ENCODE peak calls at places on chromosome 2, in ten cellular contexts. G is IMR-90, M is transverse colon, H is ovary, V is stomach, T is body of pancreas, W is A549, U is tibial nerve, A is esophagus squamous epithelium, L is K562. Q is an unnamed sample.

GRCh38 chr2:150126839-150127238 is 360.6 kb downstream of the RND3 start:
- DNase-seq in G (no peak), M (no peak), H (no peak), V (no peak), T (no peak), W (no peak), U (no peak), A (no peak), L (no peak), Q (no peak)

GRCh38 chr2:43251171-43251731 is 24.8 kb upstream of the ZFP36L2 start:
- DNase-seq in G (peak; percentile 86), M (no peak), H (no peak), V (no peak), T (no peak), W (no peak), U (no peak), A (no peak), L (no peak), Q (no peak)

GRCh38 chr2:205175831-205176230 is 506.5 kb upstream of the NRP2 start:
- DNase-seq in G (no peak), M (no peak), H (no peak), V (no peak), T (peak; percentile 44), W (no peak), U (no peak), A (no peak), L (no peak), Q (no peak)

GRCh38 chr2:45237850-45238542 is 228.7 kb upstream of the SIX2 start:
- DNase-seq in G (peak; percentile 95), M (no peak), H (no peak), V (no peak), T (no peak), W (peak; percentile 84), U (no peak), A (no peak), L (peak; percentile 11), Q (peak; percentile 84)

GRCh38 chr2:46569766-46570165 is 90.4 kb downstream of the TMEM247 start:
- DNase-seq in G (no peak), M (no peak), H (no peak), V (no peak), T (no peak), W (no peak), U (no peak), A (no peak), L (no peak), Q (no peak)

GRCh38 chr2:12416600-12416999 is 300.1 kb upstream of the TRIB2 start:
- DNase-seq in G (peak; percentile 48), M (peak; percentile 19), H (peak; percentile 82), V (peak; percentile 59), T (peak; percentile 77), W (peak; percentile 16), U (peak; percentile 26), A (no peak), L (peak; percentile 78), Q (no peak)

GRCh38 chr2:24930768-24931167 is 10.7 kb upstream of the ADCY3 start:
- DNase-seq in G (peak; percentile 46), M (no peak), H (no peak), V (peak; percentile 17), T (no peak), W (no peak), U (no peak), A (no peak), L (no peak), Q (peak; percentile 60)

GRCh38 chr2:51103205-51103604 is 71.3 kb upstream of the NRXN1 start:
- DNase-seq in G (peak; percentile 86), M (peak; percentile 7), H (no peak), V (no peak), T (no peak), W (no peak), U (no peak), A (no peak), L (no peak), Q (peak; percentile 47)

GRCh38 chr2:232476791-232477190 is 10.8 kb downstream of the ECEL1 start:
- DNase-seq in G (no peak), M (no peak), H (no peak), V (no peak), T (peak; percentile 1), W (no peak), U (no peak), A (no peak), L (no peak), Q (no peak)

GRCh38 chr2:127776122-127776780 is 34.7 kb downstream of the WDR33 start:
- DNase-seq in G (peak; percentile 12), M (no peak), H (no peak), V (no peak), T (no peak), W (no peak), U (no peak), A (no peak), L (no peak), Q (no peak)

GRCh38 chr2:152532241-152532640 is 185.0 kb downstream of the PRPF40A start:
- DNase-seq in G (no peak), M (no peak), H (no peak), V (no peak), T (no peak), W (no peak), U (no peak), A (no peak), L (no peak), Q (no peak)

GRCh38 chr2:89833116-89833779 is 1141.8 kb downstream of the RPIA start:
- DNase-seq in G (peak; percentile 46), M (no peak), H (no peak), V (no peak), T (no peak), W (peak; percentile 31), U (no peak), A (no peak), L (no peak), Q (no peak)

GRCh38 chr2:68487773-68488355 is 20.5 kb downstream of the APLF start:
- DNase-seq in G (peak; percentile 53), M (no peak), H (no peak), V (no peak), T (no peak), W (peak; percentile 41), U (no peak), A (no peak), L (peak; percentile 44), Q (no peak)

GRCh38 chr2:237980751-237981150 is 13.9 kb downstream of the UBE2F start:
- DNase-seq in G (no peak), M (no peak), H (no peak), V (no peak), T (no peak), W (no peak), U (no peak), A (no peak), L (no peak), Q (no peak)

GRCh38 chr2:23083963-23084362 is 301.0 kb upstream of the KLHL29 start:
- DNase-seq in G (no peak), M (no peak), H (no peak), V (no peak), T (no peak), W (no peak), U (no peak), A (no peak), L (no peak), Q (no peak)

GRCh38 chr2:242088471-242089212 is 219.1 kb downstream of the RTP5 start:
- DNase-seq in G (peak; percentile 73), M (peak; percentile 96), H (peak; percentile 94), V (peak; percentile 96), T (peak; percentile 96), W (peak; percentile 88), U (peak; percentile 85), A (peak; percentile 45), L (peak; percentile 90), Q (peak; percentile 93)

GRCh38 chr2:242085941-242086621 is 216.6 kb downstream of the RTP5 start:
- DNase-seq in G (peak; percentile 1), M (peak; percentile 64), H (no peak), V (peak; percentile 64), T (peak; percentile 90), W (no peak), U (no peak), A (no peak), L (peak; percentile 4), Q (no peak)
- TF ChIP-seq POLR2A in G (no peak), M (no peak), H (no peak), V (no peak), T (peak; percentile 94), W (no peak), U (no peak), A (peak; percentile 47), L (no peak), Q (no peak)

DNA sequence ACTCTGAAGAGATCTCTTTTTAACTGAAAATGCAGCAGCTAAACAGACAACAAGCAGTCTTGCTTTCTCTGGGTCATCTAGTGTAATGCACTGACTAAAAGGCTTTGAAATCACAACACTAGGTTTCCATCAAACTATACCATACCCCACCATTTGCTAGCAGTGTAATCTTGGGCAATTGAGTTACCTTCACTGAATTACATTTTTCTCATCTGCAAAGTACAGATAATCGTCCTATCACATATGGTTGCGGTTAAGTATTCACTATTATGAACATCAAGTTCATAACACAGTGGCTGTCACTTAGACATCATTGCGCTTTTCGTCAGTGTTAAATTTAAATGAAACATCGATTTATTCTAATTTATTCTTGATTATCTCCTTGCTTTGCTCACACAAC is 505.8 kb downstream of the CPS1 start:
- DNase-seq in G (no peak), M (no peak), H (no peak), V (no peak), T (no peak), W (no peak), U (no peak), A (no peak), L (no peak), Q (no peak)
- TF ChIP-seq POLR2A in G (no peak), M (no peak), H (no peak), V (no peak), T (no peak), W (no peak), U (no peak), A (no peak), L (no peak), Q (no peak)

DNA sequence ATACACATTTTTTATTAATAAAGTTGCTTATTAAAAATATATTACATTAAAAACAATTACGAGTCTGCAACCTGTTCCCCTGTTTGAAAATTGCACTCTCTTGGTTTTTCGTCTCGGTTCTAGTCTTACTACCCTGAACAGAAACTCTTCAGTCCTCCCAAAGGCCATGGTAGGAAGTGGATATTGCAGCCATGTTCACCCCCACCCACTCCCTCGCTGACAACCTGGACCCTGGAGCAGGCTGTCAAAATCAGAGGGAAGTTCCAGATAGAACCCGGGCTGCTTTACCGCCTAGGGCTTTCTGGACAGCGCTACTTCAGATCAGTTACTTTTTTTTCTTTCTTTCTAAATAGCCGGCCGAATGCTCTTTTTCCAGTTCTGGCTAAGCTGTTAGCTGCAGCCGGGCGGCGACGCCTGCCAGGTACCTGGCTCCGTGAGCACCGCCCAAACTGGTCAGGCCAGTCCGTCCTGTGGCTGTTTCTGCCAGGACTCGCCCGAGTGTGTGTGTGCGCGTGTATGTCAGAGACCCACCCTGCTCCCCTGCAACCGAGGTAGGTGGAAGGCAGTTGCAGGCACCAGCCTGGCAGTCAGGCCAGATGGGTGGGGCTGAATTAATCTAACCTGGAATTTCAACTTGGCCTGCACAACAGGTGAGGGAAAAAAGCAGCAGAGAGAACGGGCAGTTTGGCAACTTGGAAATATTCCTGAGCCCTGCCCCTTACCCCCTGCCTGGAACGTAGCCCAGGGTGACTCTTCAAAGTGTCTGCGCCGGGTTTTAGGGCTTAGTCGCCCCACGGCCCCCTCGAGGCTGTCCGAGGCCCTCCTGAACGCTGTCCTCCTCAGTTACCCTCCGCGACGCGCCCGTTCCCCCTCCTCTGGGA is 1.1 kb upstream of the TET3 start:
- DNase-seq in G (no peak), M (peak; percentile 95), H (peak; percentile 57), V (peak; percentile 97), T (peak; percentile 98), W (peak; percentile 44), U (no peak), A (no peak), L (peak; percentile 62), Q (no peak)
- TF ChIP-seq POLR2A in G (no peak), M (peak; percentile 84), H (no peak), V (peak; percentile 58), T (peak; percentile 79), W (peak; percentile 29), U (no peak), A (peak; percentile 47), L (peak; percentile 33), Q (no peak)

GRCh38 chr2:201137505-201138400 is 21.8 kb downstream of the CFLAR start:
- DNase-seq in G (no peak), M (no peak), H (no peak), V (no peak), T (no peak), W (no peak), U (no peak), A (no peak), L (no peak), Q (no peak)
- TF ChIP-seq POLR2A in G (no peak), M (no peak), H (no peak), V (no peak), T (no peak), W (no peak), U (no peak), A (no peak), L (no peak), Q (no peak)